ENCODE peak calls at places on chromosomes 5 and 9, in five cellular contexts. Y is stimulated activated CD4-positive, alpha-beta T cell treated with anti-CD3 and anti-CD28 coated beads, Interleukin-1b, Interleukin-23, amount 100 ng/mL, for 48 hours; J is myocyte; C is left lobe of liver; B is GM10248. K is an unnamed sample.

GRCh38 chr5:1367149-1367548 is 22.2 kb upstream of the CLPTM1L start:
- DNase-seq in Y (no peak), J (no peak), C (no peak), B (no peak), K (no peak)

GRCh38 chr9:99039388-99040182 is 65.3 kb upstream of the TGFBR1 start:
- DNase-seq in Y (no peak), J (no peak), C (no peak), B (no peak), K (no peak)

GRCh38 chr9:35110327-35110758 is 5.3 kb downstream of the ATOSB start:
- DNase-seq in Y (no peak), J (peak), C (peak), B (no peak), K (no peak)

GRCh38 chr5:110873773-110874437 is 135.1 kb downstream of the SLC25A46 start:
- DNase-seq in Y (no peak), J (no peak), C (peak), B (no peak), K (no peak)

GRCh38 chr5:82072138-82072537 is 100.3 kb downstream of the ATG10 start:
- DNase-seq in Y (no peak), J (no peak), C (no peak), B (no peak), K (no peak)

GRCh38 chr9:38375572-38375963 is 16.9 kb upstream of the ALDH1B1 start:
- DNase-seq in Y (no peak), J (no peak), C (no peak), B (no peak), K (no peak)

GRCh38 chr5:92409131-92409530 is 1026.0 kb upstream of the ARRDC3 start:
- DNase-seq in Y (no peak), J (no peak), C (no peak), B (no peak), K (no peak)

GRCh38 chr5:32326216-32326772 is 13.6 kb upstream of the MTMR12 start:
- DNase-seq in Y (no peak), J (peak), C (no peak), B (no peak), K (no peak)

GRCh38 chr5:52859619-52860018 is 71.9 kb downstream of the ITGA1 start:
- DNase-seq in Y (no peak), J (peak), C (no peak), B (no peak), K (no peak)

GRCh38 chr5:132354828-132355765 is 14.4 kb upstream of the SLC22A5 start:
- DNase-seq in Y (no peak), J (peak), C (no peak), B (no peak), K (no peak)

GRCh38 chr5:51559390-51559789 is 176.1 kb downstream of the ISL1 start:
- DNase-seq in Y (no peak), J (no peak), C (no peak), B (no peak), K (no peak)

GRCh38 chr5:133635051-133635450 is 22.7 kb upstream of the FSTL4 start:
- DNase-seq in Y (no peak), J (no peak), C (no peak), B (no peak), K (no peak)

GRCh38 chr9:135746565-135746964 is 44.6 kb downstream of the KCNT1 start:
- DNase-seq in Y (no peak), J (no peak), C (no peak), B (no peak), K (no peak)

GRCh38 chr5:175457466-175457865 is 13.5 kb upstream of the DRD1 start:
- DNase-seq in Y (no peak), J (no peak), C (no peak), B (no peak), K (no peak)

GRCh38 chr5:177458912-177459350 is 12.3 kb downstream of the PRR7 start:
- DNase-seq in Y (no peak), J (no peak), C (peak), B (no peak), K (no peak)

GRCh38 chr5:118060833-118061232 is 927.5 kb downstream of the DTWD2 start:
- DNase-seq in Y (no peak), J (no peak), C (no peak), B (no peak), K (no peak)

GRCh38 chr5:138962619-138963370 is 87.7 kb upstream of the LRRTM2 start:
- DNase-seq in Y (no peak), J (no peak), C (no peak), B (no peak), K (no peak)

GRCh38 chr5:50476549-50476948 is 35.5 kb upstream of the EMB start:
- DNase-seq in Y (no peak), J (no peak), C (no peak), B (no peak), K (no peak)

GRCh38 chr5:67235399-67236110 is 39.0 kb upstream of the CD180 start:
- DNase-seq in Y (no peak), J (no peak), C (peak), B (no peak), K (peak)

GRCh38 chr9:137310190-137311052 is 8.3 kb upstream of the NRARP start:
- DNase-seq in Y (no peak), J (no peak), C (peak), B (no peak), K (no peak)

GRCh38 chr5:115423541-115423940 is 121.0 kb downstream of the FEM1C start:
- DNase-seq in Y (no peak), J (peak), C (no peak), B (no peak), K (peak)

GRCh38 chr5:176438959-176439757 is 9.0 kb upstream of the FAF2 start:
- DNase-seq in Y (no peak), J (peak), C (no peak), B (no peak), K (no peak)

GRCh38 chr5:17448877-17449276 is 49.2 kb upstream of the TAF11L2 start:
- DNase-seq in Y (no peak), J (no peak), C (no peak), B (no peak), K (no peak)

GRCh38 chr5:113190347-113190746 is 213.7 kb downstream of the DCP2 start:
- DNase-seq in Y (no peak), J (no peak), C (no peak), B (no peak), K (no peak)

GRCh38 chr5:169695919-169696490 is 58.9 kb downstream of the DOCK2 start:
- DNase-seq in Y (no peak), J (peak), C (no peak), B (no peak), K (no peak)

GRCh38 chr5:139844472-139845145 is 49.0 kb downstream of the PSD2 start:
- DNase-seq in Y (peak), J (peak), C (peak), B (peak), K (peak)

GRCh38 chr5:147578228-147579024 is 68.6 kb upstream of the DPYSL3 start:
- DNase-seq in Y (no peak), J (peak), C (no peak), B (no peak), K (no peak)

GRCh38 chr5:134944630-134945029 is 23.1 kb upstream of the CATSPER3 start:
- DNase-seq in Y (no peak), J (no peak), C (no peak), B (no peak), K (no peak)

GRCh38 chr9:72557549-72557948 is 36.1 kb downstream of the TMC1 start:
- DNase-seq in Y (peak), J (peak), C (no peak), B (no peak), K (peak)

K was measured in mucosa of gallbladder.